ENCODE peak calls at places on chromosomes 13 and 19, in nine cellular contexts. One of them, this sample, is unnamed.
A peak's percentile ranks its signal among the peaks of the same experiment; 100 is the strongest.

GRCh38 chr19:58203814-58204475 is 21.1 kb downstream of the ZNF274 start:
- DNase-seq in cardiac muscle cell: peak; percentile 5
- DNase-seq in breast epithelium: no peak
- DNase-seq in body of pancreas: no peak
- DNase-seq in colonic mucosa: no peak
- DNase-seq in GM23248: no peak
- DNase-seq in neural progenitor cell: no peak
- DNase-seq in tibial nerve: no peak
- DNase-seq in upper lobe of right lung: no peak
- DNase-seq in this sample: no peak

GRCh38 chr13:67137044-67137735 is 92.9 kb downstream of the PCDH9 start:
- DNase-seq in cardiac muscle cell: no peak
- DNase-seq in breast epithelium: no peak
- DNase-seq in body of pancreas: no peak
- DNase-seq in colonic mucosa: no peak
- DNase-seq in GM23248: no peak
- DNase-seq in neural progenitor cell: no peak
- DNase-seq in tibial nerve: no peak
- DNase-seq in upper lobe of right lung: no peak
- DNase-seq in this sample: no peak

GRCh38 chr13:37651371-37651770 is 52.8 kb upstream of the POSTN start:
- DNase-seq in cardiac muscle cell: no peak
- DNase-seq in breast epithelium: no peak
- DNase-seq in body of pancreas: no peak
- DNase-seq in colonic mucosa: no peak
- DNase-seq in GM23248: no peak
- DNase-seq in neural progenitor cell: no peak
- DNase-seq in tibial nerve: no peak
- DNase-seq in upper lobe of right lung: no peak
- DNase-seq in this sample: no peak

GRCh38 chr13:87536499-87536898 is 134.7 kb upstream of the SLITRK5 start:
- DNase-seq in cardiac muscle cell: no peak
- DNase-seq in breast epithelium: no peak
- DNase-seq in body of pancreas: no peak
- DNase-seq in colonic mucosa: no peak
- DNase-seq in GM23248: no peak
- DNase-seq in neural progenitor cell: no peak
- DNase-seq in tibial nerve: no peak
- DNase-seq in upper lobe of right lung: no peak
- DNase-seq in this sample: no peak

GRCh38 chr19:49767380-49767779 is 579 bp downstream of the AP2A1 start:
- DNase-seq in cardiac muscle cell: peak; percentile 30
- DNase-seq in breast epithelium: no peak
- DNase-seq in body of pancreas: no peak
- DNase-seq in colonic mucosa: no peak
- DNase-seq in GM23248: peak; percentile 48
- DNase-seq in neural progenitor cell: peak; percentile 59
- DNase-seq in tibial nerve: no peak
- DNase-seq in upper lobe of right lung: no peak
- DNase-seq in this sample: peak; percentile 17

GRCh38 chr19:46697142-46697960 is 19.6 kb downstream of the PRKD2 start:
- DNase-seq in cardiac muscle cell: peak; percentile 96
- DNase-seq in breast epithelium: no peak
- DNase-seq in body of pancreas: peak; percentile 91
- DNase-seq in colonic mucosa: peak; percentile 97
- DNase-seq in GM23248: peak; percentile 90
- DNase-seq in neural progenitor cell: peak; percentile 97
- DNase-seq in tibial nerve: peak; percentile 79
- DNase-seq in upper lobe of right lung: peak; percentile 97
- DNase-seq in this sample: peak; percentile 36

GRCh38 chr19:46426506-46427162 is 2.1 kb downstream of the PNMA8C start:
- DNase-seq in cardiac muscle cell: peak; percentile 95
- DNase-seq in breast epithelium: no peak
- DNase-seq in body of pancreas: peak; percentile 90
- DNase-seq in colonic mucosa: peak; percentile 54
- DNase-seq in GM23248: peak; percentile 89
- DNase-seq in neural progenitor cell: peak; percentile 97
- DNase-seq in tibial nerve: peak; percentile 57
- DNase-seq in upper lobe of right lung: peak; percentile 87
- DNase-seq in this sample: no peak

GRCh38 chr19:11964858-11965645 is at the start of gene ZNF763:
- DNase-seq in cardiac muscle cell: peak; percentile 95
- DNase-seq in breast epithelium: peak; percentile 93
- DNase-seq in body of pancreas: peak; percentile 96
- DNase-seq in colonic mucosa: peak; percentile 99
- DNase-seq in GM23248: peak; percentile 92
- DNase-seq in neural progenitor cell: peak; percentile 98
- DNase-seq in tibial nerve: peak; percentile 98
- DNase-seq in upper lobe of right lung: peak; percentile 97
- DNase-seq in this sample: peak; percentile 93

GRCh38 chr19:6086081-6086858 is 24.0 kb downstream of the RFX2 start:
- DNase-seq in cardiac muscle cell: no peak
- DNase-seq in breast epithelium: no peak
- DNase-seq in body of pancreas: no peak
- DNase-seq in colonic mucosa: no peak
- DNase-seq in GM23248: peak; percentile 83
- DNase-seq in neural progenitor cell: no peak
- DNase-seq in tibial nerve: no peak
- DNase-seq in upper lobe of right lung: no peak
- DNase-seq in this sample: no peak

GRCh38 chr13:74273591-74273990 is 139.4 kb upstream of the KLF12 start:
- DNase-seq in cardiac muscle cell: no peak
- DNase-seq in breast epithelium: no peak
- DNase-seq in body of pancreas: no peak
- DNase-seq in colonic mucosa: no peak
- DNase-seq in GM23248: peak; percentile 2
- DNase-seq in neural progenitor cell: no peak
- DNase-seq in tibial nerve: no peak
- DNase-seq in upper lobe of right lung: no peak
- DNase-seq in this sample: no peak

GRCh38 chr13:74272826-74273225 is 138.6 kb upstream of the KLF12 start:
- DNase-seq in cardiac muscle cell: no peak
- DNase-seq in breast epithelium: no peak
- DNase-seq in body of pancreas: no peak
- DNase-seq in colonic mucosa: no peak
- DNase-seq in GM23248: no peak
- DNase-seq in neural progenitor cell: no peak
- DNase-seq in tibial nerve: no peak
- DNase-seq in upper lobe of right lung: no peak
- DNase-seq in this sample: no peak

GRCh38 chr13:74278901-74279300 is 144.7 kb upstream of the KLF12 start:
- DNase-seq in cardiac muscle cell: no peak
- DNase-seq in breast epithelium: no peak
- DNase-seq in body of pancreas: no peak
- DNase-seq in colonic mucosa: no peak
- DNase-seq in GM23248: no peak
- DNase-seq in neural progenitor cell: no peak
- DNase-seq in tibial nerve: no peak
- DNase-seq in upper lobe of right lung: no peak
- DNase-seq in this sample: no peak

GRCh38 chr13:74270018-74270417 is 135.8 kb upstream of the KLF12 start:
- DNase-seq in cardiac muscle cell: no peak
- DNase-seq in breast epithelium: no peak
- DNase-seq in body of pancreas: no peak
- DNase-seq in colonic mucosa: no peak
- DNase-seq in GM23248: peak; percentile 10
- DNase-seq in neural progenitor cell: no peak
- DNase-seq in tibial nerve: no peak
- DNase-seq in upper lobe of right lung: no peak
- DNase-seq in this sample: no peak

GRCh38 chr13:74274946-74275345 is 140.7 kb upstream of the KLF12 start:
- DNase-seq in cardiac muscle cell: no peak
- DNase-seq in breast epithelium: no peak
- DNase-seq in body of pancreas: no peak
- DNase-seq in colonic mucosa: no peak
- DNase-seq in GM23248: peak; percentile 9
- DNase-seq in neural progenitor cell: no peak
- DNase-seq in tibial nerve: no peak
- DNase-seq in upper lobe of right lung: no peak
- DNase-seq in this sample: peak; percentile 21
- H3K4me1 ChIP-seq in cardiac muscle cell: no peaks in the 10 kb centered on the region
- H3K4me1 ChIP-seq in breast epithelium: no peaks in the 10 kb centered on the region
- H3K4me1 ChIP-seq in body of pancreas: no peaks in the 10 kb centered on the region
- H3K4me1 ChIP-seq in colonic mucosa: no peaks in the 10 kb centered on the region
- H3K4me1 ChIP-seq in GM23248: peaks cover 24% of the 10 kb centered on the region
- H3K4me1 ChIP-seq in neural progenitor cell: no peaks in the 10 kb centered on the region
- H3K4me1 ChIP-seq in tibial nerve: no peaks in the 10 kb centered on the region
- H3K4me1 ChIP-seq in upper lobe of right lung: no peaks in the 10 kb centered on the region
- H3K4me1 ChIP-seq in this sample: peaks cover 8% of the 10 kb centered on the region

DNA sequence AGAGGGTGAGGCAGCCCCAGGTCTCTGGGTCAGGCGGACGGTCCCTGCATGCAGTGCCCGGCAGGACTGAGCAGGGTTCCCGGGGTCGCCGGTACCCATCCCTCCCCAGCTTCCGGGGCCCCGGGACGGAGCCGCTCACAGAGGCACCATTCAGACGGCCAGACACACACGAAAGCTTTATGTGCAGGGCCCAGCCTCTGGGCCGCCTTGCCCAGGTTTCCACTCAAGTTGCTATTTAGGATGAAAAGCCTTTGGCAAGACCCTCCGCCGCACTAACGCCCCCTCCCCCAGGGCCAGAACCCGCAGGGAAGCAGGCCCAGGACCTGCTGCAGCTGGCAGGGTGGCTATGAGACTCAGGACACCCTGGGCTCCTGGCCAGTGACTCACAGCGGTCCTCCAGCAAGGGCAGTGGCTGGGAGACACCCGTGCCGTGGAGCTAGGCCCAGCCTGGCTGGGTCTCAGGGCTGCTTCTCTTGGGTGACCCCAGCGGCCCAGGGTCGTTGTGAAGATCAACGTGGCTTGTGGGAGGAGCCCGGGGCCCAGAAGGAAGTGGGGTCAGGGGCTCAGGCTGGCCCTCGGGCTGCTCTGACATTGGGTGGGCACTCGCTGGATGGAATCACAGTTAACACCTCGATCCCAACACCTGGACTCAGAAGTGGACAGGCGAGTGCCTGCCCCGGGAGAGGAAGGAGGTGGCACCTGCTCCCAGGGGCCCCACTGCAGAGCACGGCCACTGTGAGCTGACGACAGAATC is 4.8 kb downstream of the C19orf25 start:
- DNase-seq in cardiac muscle cell: no peak
- DNase-seq in breast epithelium: no peak
- DNase-seq in body of pancreas: no peak
- DNase-seq in colonic mucosa: no peak
- DNase-seq in GM23248: peak; percentile 69
- DNase-seq in neural progenitor cell: no peak
- DNase-seq in tibial nerve: no peak
- DNase-seq in upper lobe of right lung: no peak
- DNase-seq in this sample: no peak
- H3K4me1 ChIP-seq in cardiac muscle cell: peaks cover 9% of the 10 kb centered on the region
- H3K4me1 ChIP-seq in breast epithelium: peaks cover 15% of the 10 kb centered on the region
- H3K4me1 ChIP-seq in body of pancreas: peaks cover 52% of the 10 kb centered on the region
- H3K4me1 ChIP-seq in colonic mucosa: peaks cover 28% of the 10 kb centered on the region
- H3K4me1 ChIP-seq in GM23248: no peaks in the 10 kb centered on the region
- H3K4me1 ChIP-seq in neural progenitor cell: peaks cover 34% of the 10 kb centered on the region
- H3K4me1 ChIP-seq in tibial nerve: peaks cover 53% of the 10 kb centered on the region
- H3K4me1 ChIP-seq in upper lobe of right lung: peaks cover 27% of the 10 kb centered on the region
- H3K4me1 ChIP-seq in this sample: peaks cover 2% of the 10 kb centered on the region

GRCh38 chr13:98198683-98199082 is 21.6 kb upstream of the RNF113B start:
- DNase-seq in cardiac muscle cell: no peak
- DNase-seq in breast epithelium: no peak
- DNase-seq in body of pancreas: no peak
- DNase-seq in colonic mucosa: no peak
- DNase-seq in GM23248: no peak
- DNase-seq in neural progenitor cell: no peak
- DNase-seq in tibial nerve: no peak
- DNase-seq in upper lobe of right lung: no peak
- DNase-seq in this sample: no peak
- H3K4me1 ChIP-seq in cardiac muscle cell: peaks cover 34% of the 10 kb centered on the region
- H3K4me1 ChIP-seq in breast epithelium: no peaks in the 10 kb centered on the region
- H3K4me1 ChIP-seq in body of pancreas: peaks cover 48% of the 10 kb centered on the region
- H3K4me1 ChIP-seq in colonic mucosa: no peaks in the 10 kb centered on the region
- H3K4me1 ChIP-seq in GM23248: peaks cover 14% of the 10 kb centered on the region
- H3K4me1 ChIP-seq in neural progenitor cell: peaks cover 35% of the 10 kb centered on the region
- H3K4me1 ChIP-seq in tibial nerve: no peaks in the 10 kb centered on the region
- H3K4me1 ChIP-seq in upper lobe of right lung: peaks cover 4% of the 10 kb centered on the region
- H3K4me1 ChIP-seq in this sample: no peaks in the 10 kb centered on the region

GRCh38 chr19:16589917-16590316 is 17.7 kb upstream of the SLC35E1 start:
- DNase-seq in cardiac muscle cell: no peak
- DNase-seq in breast epithelium: no peak
- DNase-seq in body of pancreas: no peak
- DNase-seq in colonic mucosa: no peak
- DNase-seq in GM23248: no peak
- DNase-seq in neural progenitor cell: no peak
- DNase-seq in tibial nerve: no peak
- DNase-seq in upper lobe of right lung: no peak
- DNase-seq in this sample: no peak

GRCh38 chr19:16590876-16591802 is 18.9 kb upstream of the SLC35E1 start:
- DNase-seq in cardiac muscle cell: no peak
- DNase-seq in breast epithelium: no peak
- DNase-seq in body of pancreas: no peak
- DNase-seq in colonic mucosa: no peak
- DNase-seq in GM23248: no peak
- DNase-seq in neural progenitor cell: no peak
- DNase-seq in tibial nerve: no peak
- DNase-seq in upper lobe of right lung: no peak
- DNase-seq in this sample: no peak

GRCh38 chr19:16588089-16588823 is 16.0 kb upstream of the SLC35E1 start:
- DNase-seq in cardiac muscle cell: peak; percentile 55
- DNase-seq in breast epithelium: no peak
- DNase-seq in body of pancreas: peak; percentile 81
- DNase-seq in colonic mucosa: peak; percentile 47
- DNase-seq in GM23248: no peak
- DNase-seq in neural progenitor cell: no peak
- DNase-seq in tibial nerve: no peak
- DNase-seq in upper lobe of right lung: no peak
- DNase-seq in this sample: peak; percentile 34

GRCh38 chr19:16587031-16588023 is 15.1 kb upstream of the SLC35E1 start:
- DNase-seq in cardiac muscle cell: peak; percentile 63
- DNase-seq in breast epithelium: no peak
- DNase-seq in body of pancreas: peak; percentile 62
- DNase-seq in colonic mucosa: peak; percentile 39
- DNase-seq in GM23248: peak; percentile 80
- DNase-seq in neural progenitor cell: no peak
- DNase-seq in tibial nerve: peak; percentile 36
- DNase-seq in upper lobe of right lung: no peak
- DNase-seq in this sample: no peak

DNA sequence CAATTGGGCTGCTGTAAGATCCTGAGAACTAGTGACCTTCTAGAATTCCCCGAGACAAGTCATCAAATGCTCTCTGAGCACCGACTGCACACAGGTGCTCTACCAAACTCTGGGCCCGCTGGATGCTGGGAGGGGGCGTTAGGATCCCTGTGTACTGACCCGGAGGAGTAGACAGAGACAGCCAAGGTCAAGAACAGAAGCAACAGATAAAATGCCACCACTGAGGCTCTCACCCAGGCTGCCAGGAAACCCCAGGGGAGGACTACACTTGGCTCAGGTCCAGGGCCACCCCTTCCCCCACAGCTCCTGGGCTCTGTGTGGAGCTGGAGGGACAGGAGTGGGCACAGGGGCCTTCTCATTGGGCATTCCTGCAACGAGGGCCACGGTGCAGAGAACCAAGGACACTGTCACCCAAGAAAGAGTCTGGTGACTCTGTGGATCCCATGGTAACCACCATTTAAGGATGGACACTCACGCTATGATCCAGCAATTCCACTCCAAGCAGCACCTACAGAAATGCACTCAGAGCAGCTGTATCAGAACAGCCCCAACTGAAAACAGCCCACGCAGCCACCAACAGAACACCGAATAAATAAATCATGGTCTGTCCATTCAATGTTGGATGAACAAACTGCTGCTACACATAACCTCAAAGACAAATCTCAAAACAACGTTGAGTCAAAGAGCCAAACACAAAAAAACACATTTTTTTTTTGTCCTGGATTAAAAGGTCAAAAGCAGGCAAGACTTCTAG is 16.8 kb upstream of the SLC35E1 start:
- DNase-seq in cardiac muscle cell: no peak
- DNase-seq in breast epithelium: no peak
- DNase-seq in body of pancreas: no peak
- DNase-seq in colonic mucosa: no peak
- DNase-seq in GM23248: no peak
- DNase-seq in neural progenitor cell: no peak
- DNase-seq in tibial nerve: no peak
- DNase-seq in upper lobe of right lung: no peak
- DNase-seq in this sample: no peak
- H3K4me1 ChIP-seq in cardiac muscle cell: peaks cover 61% of the 10 kb centered on the region
- H3K4me1 ChIP-seq in breast epithelium: peaks cover 15% of the 10 kb centered on the region
- H3K4me1 ChIP-seq in body of pancreas: peaks cover 66% of the 10 kb centered on the region
- H3K4me1 ChIP-seq in colonic mucosa: peaks cover 43% of the 10 kb centered on the region
- H3K4me1 ChIP-seq in GM23248: peaks cover 26% of the 10 kb centered on the region
- H3K4me1 ChIP-seq in neural progenitor cell: peaks cover 32% of the 10 kb centered on the region
- H3K4me1 ChIP-seq in tibial nerve: peaks cover 56% of the 10 kb centered on the region
- H3K4me1 ChIP-seq in upper lobe of right lung: peaks cover 81% of the 10 kb centered on the region
- H3K4me1 ChIP-seq in this sample: peaks cover 33% of the 10 kb centered on the region